ENCODE peak calls at places on chromosomes 5 and 9, in five cellular contexts. L, F, P, H and T are unnamed samples.

GRCh38 chr9:95462419-95463121 is 54.2 kb downstream of the PTCH1 start:
- DNase-seq in L (no peak), F (peak; percentile 65), P (peak; percentile 85), H (peak; percentile 97), T (peak; percentile 91)

GRCh38 chr5:111774525-111774924 is 17.5 kb upstream of the NREP start:
- DNase-seq in L (no peak), F (peak; percentile 34), P (no peak), H (peak; percentile 49), T (no peak)

GRCh38 chr5:96537386-96537785 is 104.3 kb upstream of the PCSK1 start:
- DNase-seq in L (peak; percentile 11), F (no peak), P (no peak), H (no peak), T (no peak)

GRCh38 chr9:69379250-69379982 is 54.4 kb downstream of the ENTREP1 start:
- DNase-seq in L (peak; percentile 16), F (no peak), P (no peak), H (no peak), T (no peak)

GRCh38 chr9:84945878-84946538 is 276.5 kb downstream of the NTRK2 start:
- DNase-seq in L (no peak), F (no peak), P (no peak), H (no peak), T (no peak)

GRCh38 chr5:181133610-181134231 is 2.8 kb upstream of the OR2V1 start:
- DNase-seq in L (peak; percentile 82), F (no peak), P (peak; percentile 79), H (no peak), T (no peak)

GRCh38 chr5:168575391-168576372 is 3.5 kb downstream of the PANK3 start:
- DNase-seq in L (no peak), F (no peak), P (no peak), H (no peak), T (no peak)

GRCh38 chr5:89556215-89557009 is 673.4 kb upstream of the MEF2C start:
- DNase-seq in L (peak; percentile 33), F (no peak), P (no peak), H (no peak), T (no peak)

GRCh38 chr9:69822091-69822750 is 1.6 kb downstream of the CFAP95 start:
- DNase-seq in L (peak; percentile 10), F (no peak), P (no peak), H (no peak), T (peak; percentile 23)

GRCh38 chr5:131795879-131796792 is 681 bp downstream of the FNIP1 start:
- DNase-seq in L (peak; percentile 39), F (peak; percentile 52), P (peak; percentile 91), H (peak; percentile 52), T (peak; percentile 40)

GRCh38 chr5:87121315-87122170 is 146.1 kb upstream of the RASA1 start:
- DNase-seq in L (peak; percentile 46), F (no peak), P (no peak), H (peak; percentile 20), T (peak; percentile 35)

GRCh38 chr5:98454407-98454806 is 319.1 kb upstream of the RGMB start:
- DNase-seq in L (no peak), F (no peak), P (no peak), H (no peak), T (no peak)

GRCh38 chr5:138985683-138986082 is 110.5 kb upstream of the LRRTM2 start:
- DNase-seq in L (no peak), F (no peak), P (no peak), H (no peak), T (no peak)

GRCh38 chr9:128143409-128144238 is 5.6 kb upstream of the LCN2 start:
- DNase-seq in L (no peak), F (no peak), P (no peak), H (no peak), T (no peak)

GRCh38 chr9:109092587-109092986 is 27.2 kb downstream of the TMEM245 start:
- DNase-seq in L (no peak), F (no peak), P (no peak), H (no peak), T (no peak)

GRCh38 chr5:14244721-14245518 is 101.8 kb downstream of the TRIO start:
- DNase-seq in L (no peak), F (no peak), P (no peak), H (no peak), T (no peak)

GRCh38 chr5:59067976-59068651 is 485.2 kb downstream of the RAB3C start:
- DNase-seq in L (no peak), F (no peak), P (no peak), H (no peak), T (no peak)

GRCh38 chr5:155726267-155726666 is 600.7 kb upstream of the SGCD start:
- DNase-seq in L (peak; percentile 21), F (no peak), P (no peak), H (no peak), T (no peak)

GRCh38 chr5:14595189-14595588 is 13.6 kb downstream of the OTULINL start:
- DNase-seq in L (no peak), F (no peak), P (no peak), H (peak; percentile 55), T (peak; percentile 64)

GRCh38 chr9:123049589-123050222 is 16.2 kb downstream of the GPR21 start:
- DNase-seq in L (no peak), F (peak; percentile 57), P (peak; percentile 62), H (no peak), T (no peak)

GRCh38 chr5:65986796-65987195 is 60.4 kb downstream of the ERBIN start:
- DNase-seq in L (no peak), F (no peak), P (no peak), H (no peak), T (no peak)

GRCh38 chr5:110150199-110150598 is 460.5 kb downstream of the MAN2A1 start:
- DNase-seq in L (no peak), F (no peak), P (no peak), H (no peak), T (no peak)

GRCh38 chr5:158468444-158468843 is 609.5 kb upstream of the CLINT1 start:
- DNase-seq in L (no peak), F (no peak), P (no peak), H (no peak), T (no peak)

GRCh38 chr5:38515648-38516047 is 40.8 kb downstream of the LIFR start:
- DNase-seq in L (peak; percentile 29), F (no peak), P (no peak), H (no peak), T (no peak)

GRCh38 chr5:41966706-41967105 is 41.6 kb downstream of the FBXO4 start:
- DNase-seq in L (no peak), F (no peak), P (no peak), H (no peak), T (no peak)

GRCh38 chr5:41973087-41973486 is 48.0 kb downstream of the FBXO4 start:
- DNase-seq in L (no peak), F (no peak), P (no peak), H (no peak), T (no peak)

GRCh38 chr5:41967401-41967800 is 42.3 kb downstream of the FBXO4 start:
- DNase-seq in L (no peak), F (no peak), P (no peak), H (no peak), T (no peak)

GRCh38 chr5:41973887-41974286 is 48.8 kb downstream of the FBXO4 start:
- DNase-seq in L (no peak), F (no peak), P (no peak), H (no peak), T (no peak)

DNA sequence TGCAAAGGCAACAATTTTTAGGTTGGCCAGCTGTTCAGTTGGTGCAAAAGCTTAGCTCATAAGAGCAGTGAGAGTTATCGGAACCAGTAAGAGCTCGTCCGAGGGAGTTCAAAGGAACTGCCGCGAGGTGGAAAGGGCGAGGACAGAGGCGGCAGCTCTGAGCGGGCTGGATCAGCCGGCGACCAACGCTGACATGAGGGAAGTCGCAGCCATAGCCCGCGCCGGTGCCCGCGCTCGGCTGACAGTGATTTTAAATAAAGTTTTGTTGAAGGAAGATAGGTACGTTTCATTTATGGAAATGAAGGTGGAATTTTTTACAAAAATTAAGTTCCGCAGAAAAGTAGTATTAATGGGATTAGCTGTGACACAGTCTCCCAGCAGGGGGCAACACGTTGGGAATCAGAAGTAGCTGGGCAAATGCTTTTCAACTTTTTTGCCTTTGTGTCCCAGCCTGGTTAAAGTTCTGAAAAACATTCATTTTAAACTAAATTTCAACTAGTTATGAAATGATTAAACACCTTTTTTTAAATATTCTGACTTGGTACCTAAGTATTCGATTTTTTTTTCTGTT is 43.2 kb downstream of the FBXO4 start:
- DNase-seq in L (no peak), F (no peak), P (no peak), H (no peak), T (no peak)
- TF ChIP-seq CTCF in L (no peak), F (no peak), P (no peak), H (peak; percentile 46), T (no peak)

DNA sequence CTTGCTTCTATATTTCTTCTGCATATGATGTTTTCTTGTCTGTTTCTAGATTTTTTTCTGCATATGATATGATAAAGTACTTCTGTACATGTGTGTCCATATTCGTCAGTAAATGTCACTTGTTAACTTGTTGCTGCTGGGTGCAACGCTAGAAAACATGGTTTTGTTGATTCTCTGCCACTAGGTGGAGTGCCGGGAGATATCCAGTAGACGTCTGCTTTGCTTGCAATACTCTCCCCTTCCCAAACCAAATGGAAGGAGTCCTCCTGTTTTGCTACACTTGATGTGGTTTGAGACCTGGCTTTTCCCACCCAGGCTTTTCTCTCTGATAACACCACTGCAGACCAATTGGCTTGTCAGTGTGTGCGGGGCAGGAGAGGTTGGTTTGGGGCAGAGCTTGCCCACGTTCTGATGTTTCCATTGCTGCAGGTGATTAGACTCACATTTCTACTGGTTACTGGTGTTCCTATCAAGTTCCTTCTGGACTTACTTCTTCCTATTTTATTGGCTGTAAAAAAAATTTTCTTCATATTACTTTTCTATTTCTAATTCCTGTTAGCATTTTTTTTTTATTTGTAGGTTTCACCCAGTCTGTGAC is 900.0 kb upstream of the CDH10 start:
- DNase-seq in L (peak; percentile 73), F (no peak), P (no peak), H (peak; percentile 20), T (no peak)
- TF ChIP-seq CTCF in L (peak; percentile 61), F (peak; percentile 21), P (no peak), H (peak; percentile 79), T (peak; percentile 28)

GRCh38 chr5:72107874-72108199 is 562 bp downstream of the MAP1B start:
- DNase-seq in L (peak; percentile 55), F (no peak), P (no peak), H (no peak), T (peak; percentile 52)

GRCh38 chr5:72108200-72109050 is 1.1 kb downstream of the MAP1B start:
- DNase-seq in L (peak; percentile 70), F (peak; percentile 27), P (peak; percentile 85), H (no peak), T (peak; percentile 46)

GRCh38 chr5:72109051-72109411 is 1.8 kb downstream of the MAP1B start:
- DNase-seq in L (no peak), F (no peak), P (no peak), H (no peak), T (no peak)

GRCh38 chr5:72110401-72111013 is 3.2 kb downstream of the MAP1B start:
- DNase-seq in L (no peak), F (no peak), P (no peak), H (no peak), T (no peak)

GRCh38 chr5:72109625-72110024 is 2.4 kb downstream of the MAP1B start:
- DNase-seq in L (peak; percentile 68), F (no peak), P (no peak), H (no peak), T (no peak)
- TF ChIP-seq CTCF in L (peak; percentile 44), F (no peak), P (no peak), H (no peak), T (no peak)

DNA sequence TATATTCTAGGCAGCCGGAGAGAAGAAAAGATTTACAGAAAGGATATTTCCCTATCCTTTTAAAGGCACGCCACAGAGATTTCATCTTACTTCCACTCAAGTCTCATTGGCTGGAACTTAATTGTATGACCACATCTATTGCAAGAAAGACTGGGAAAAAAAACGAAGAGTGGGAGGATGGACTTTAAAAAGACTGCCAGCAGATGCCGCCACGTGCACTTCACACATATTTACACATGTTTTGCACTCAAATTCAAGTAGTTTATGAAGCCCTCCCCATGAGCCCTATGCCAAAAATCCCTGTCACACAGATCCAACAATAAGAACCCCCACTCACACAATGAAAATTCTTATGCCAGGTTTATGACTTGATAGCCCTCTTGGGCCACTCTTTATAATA is 138.5 kb upstream of the TYRP1 start:
- DNase-seq in L (peak; percentile 17), F (no peak), P (no peak), H (no peak), T (no peak)
- TF ChIP-seq CTCF in L (peak; percentile 22), F (no peak), P (no peak), H (peak; percentile 62), T (no peak)